ENCODE peak calls at places on chromosomes 2 and 18, in eight cellular contexts. F, W, X, L, E, S, T and Y are unnamed samples.

GRCh38 chr2:161954103-161954502 is 119.9 kb downstream of the DPP4 start:
- DNase-seq in F (no peak), W (no peak), X (no peak), L (no peak), E (no peak), S (no peak), T (no peak), Y (no peak)

GRCh38 chr2:208984376-208985100 is 439.3 kb upstream of the MAP2 start:
- DNase-seq in F (no peak), W (no peak), X (no peak), L (no peak), E (no peak), S (no peak), T (no peak), Y (no peak)

GRCh38 chr18:25736516-25736915 is 353.9 kb downstream of the SS18 start:
- DNase-seq in F (no peak), W (no peak), X (no peak), L (no peak), E (no peak), S (no peak), T (peak; percentile 29), Y (no peak)

GRCh38 chr18:13377496-13377895 is 158.9 kb downstream of the LDLRAD4 start:
- DNase-seq in F (peak; percentile 8), W (no peak), X (no peak), L (no peak), E (no peak), S (no peak), T (peak; percentile 13), Y (no peak)

GRCh38 chr2:165432234-165432966 is 37.1 kb upstream of the CSRNP3 start:
- DNase-seq in F (no peak), W (no peak), X (no peak), L (no peak), E (no peak), S (no peak), T (no peak), Y (no peak)

GRCh38 chr18:23099621-23100020 is 35.7 kb upstream of the CABLES1 start:
- DNase-seq in F (no peak), W (no peak), X (no peak), L (no peak), E (no peak), S (no peak), T (no peak), Y (peak; percentile 82)

GRCh38 chr2:230827774-230828271 is 36.9 kb upstream of the ITM2C start:
- DNase-seq in F (no peak), W (no peak), X (no peak), L (no peak), E (no peak), S (no peak), T (no peak), Y (no peak)

GRCh38 chr2:37585295-37585908 is 86.0 kb downstream of the CDC42EP3 start:
- DNase-seq in F (no peak), W (no peak), X (no peak), L (peak; percentile 15), E (no peak), S (no peak), T (peak; percentile 80), Y (peak; percentile 48)

GRCh38 chr2:159545080-159545479 is 71.3 kb downstream of the BAZ2B start:
- DNase-seq in F (no peak), W (no peak), X (no peak), L (no peak), E (no peak), S (no peak), T (peak; percentile 4), Y (no peak)

GRCh38 chr2:236171213-236172201 is 3.3 kb upstream of the GBX2 start:
- DNase-seq in F (no peak), W (no peak), X (no peak), L (peak; percentile 30), E (no peak), S (no peak), T (no peak), Y (no peak)

GRCh38 chr2:128441341-128442052 is 122.8 kb upstream of the HS6ST1 start:
- DNase-seq in F (no peak), W (no peak), X (no peak), L (no peak), E (no peak), S (no peak), T (no peak), Y (no peak)

GRCh38 chr2:37230581-37230980 is 815 bp downstream of the CEBPZ start:
- DNase-seq in F (peak; percentile 10), W (no peak), X (peak; percentile 6), L (no peak), E (peak; percentile 11), S (no peak), T (no peak), Y (no peak)

GRCh38 chr2:5791371-5791770 is 99.2 kb downstream of the SOX11 start:
- DNase-seq in F (no peak), W (no peak), X (no peak), L (no peak), E (no peak), S (no peak), T (peak; percentile 29), Y (no peak)

GRCh38 chr2:128289439-128289838 is 29.2 kb downstream of the HS6ST1 start:
- DNase-seq in F (no peak), W (no peak), X (no peak), L (no peak), E (peak; percentile 70), S (no peak), T (no peak), Y (no peak)

GRCh38 chr2:105861198-105861597 is 116.5 kb downstream of the NCK2 start:
- DNase-seq in F (no peak), W (no peak), X (no peak), L (no peak), E (no peak), S (no peak), T (no peak), Y (no peak)

GRCh38 chr2:219308142-219309093 is 783 bp downstream of the PTPRN start:
- DNase-seq in F (peak; percentile 64), W (peak; percentile 21), X (peak; percentile 98), L (peak; percentile 87), E (peak; percentile 89), S (peak; percentile 89), T (peak; percentile 65), Y (peak; percentile 63)

GRCh38 chr2:100259991-100260390 is 62.3 kb downstream of the LONRF2 start:
- DNase-seq in F (no peak), W (no peak), X (no peak), L (no peak), E (no peak), S (no peak), T (no peak), Y (no peak)

GRCh38 chr2:207480521-207481034 is 49.2 kb upstream of the CREB1 start:
- DNase-seq in F (no peak), W (no peak), X (no peak), L (no peak), E (no peak), S (no peak), T (no peak), Y (no peak)

GRCh38 chr2:176139621-176140020 is 10.1 kb downstream of the HOXD8 start:
- DNase-seq in F (no peak), W (no peak), X (no peak), L (no peak), E (no peak), S (no peak), T (no peak), Y (no peak)

GRCh38 chr2:121303531-121304263 is 18.7 kb upstream of the TFCP2L1 start:
- DNase-seq in F (no peak), W (no peak), X (no peak), L (no peak), E (no peak), S (no peak), T (no peak), Y (no peak)

GRCh38 chr18:26646897-26647296 is 98.5 kb upstream of the KCTD1 start:
- DNase-seq in F (no peak), W (no peak), X (no peak), L (no peak), E (no peak), S (no peak), T (no peak), Y (no peak)

GRCh38 chr2:71778514-71779305 is 325.3 kb downstream of the DYSF start:
- DNase-seq in F (no peak), W (no peak), X (no peak), L (no peak), E (no peak), S (no peak), T (no peak), Y (no peak)

GRCh38 chr2:238425979-238426567 is 654 bp upstream of the ASB1 start:
- DNase-seq in F (peak; percentile 75), W (no peak), X (peak; percentile 44), L (peak; percentile 69), E (peak; percentile 64), S (peak; percentile 55), T (peak; percentile 68), Y (no peak)

GRCh38 chr2:102331311-102331980 is 20.1 kb downstream of the IL1RL1 start:
- DNase-seq in F (peak; percentile 25), W (no peak), X (no peak), L (no peak), E (no peak), S (no peak), T (no peak), Y (no peak)

GRCh38 chr18:49813071-49813320 is 337 bp downstream of the ACAA2 start:
- DNase-seq in F (peak; percentile 46), W (no peak), X (peak; percentile 41), L (peak; percentile 35), E (peak; percentile 21), S (no peak), T (peak; percentile 28), Y (peak; percentile 69)

GRCh38 chr18:48711651-48712486 is 173.0 kb downstream of the CTIF start:
- DNase-seq in F (peak; percentile 68), W (no peak), X (peak; percentile 50), L (peak; percentile 68), E (peak; percentile 66), S (no peak), T (peak; percentile 49), Y (no peak)

GRCh38 chr2:217431577-217432269 is 571.1 kb downstream of the TNS1 start:
- DNase-seq in F (no peak), W (no peak), X (no peak), L (no peak), E (no peak), S (no peak), T (no peak), Y (no peak)

GRCh38 chr2:72028996-72029395 is 118.7 kb downstream of the CYP26B1 start:
- DNase-seq in F (no peak), W (no peak), X (no peak), L (no peak), E (no peak), S (no peak), T (no peak), Y (no peak)

GRCh38 chr2:188345020-188345419 is 53.3 kb downstream of the GULP1 start:
- DNase-seq in F (no peak), W (no peak), X (no peak), L (no peak), E (no peak), S (no peak), T (peak; percentile 14), Y (no peak)

GRCh38 chr18:41992066-41992465 is 37.0 kb downstream of the PIK3C3 start:
- DNase-seq in F (no peak), W (no peak), X (no peak), L (no peak), E (no peak), S (no peak), T (no peak), Y (no peak)

GRCh38 chr2:71563872-71564271 is 110.5 kb downstream of the DYSF start:
- DNase-seq in F (no peak), W (no peak), X (no peak), L (no peak), E (no peak), S (no peak), T (no peak), Y (no peak)

GRCh38 chr2:147789287-147789686 is 55.5 kb upstream of the ACVR2A start:
- DNase-seq in F (no peak), W (no peak), X (no peak), L (no peak), E (no peak), S (no peak), T (no peak), Y (no peak)

GRCh38 chr18:66440433-66440832 is 163.5 kb downstream of the CDH19 start:
- DNase-seq in F (no peak), W (no peak), X (no peak), L (no peak), E (no peak), S (no peak), T (no peak), Y (peak; percentile 34)

GRCh38 chr2:67215214-67215613 is 181.9 kb upstream of the ETAA1 start:
- DNase-seq in F (peak; percentile 79), W (peak; percentile 77), X (peak; percentile 81), L (peak; percentile 49), E (peak; percentile 69), S (no peak), T (peak; percentile 92), Y (peak; percentile 54)